ENCODE peak calls at places on chromosomes 6 and 20, in ten cellular contexts. One of them, this sample, is unnamed.

GRCh38 chr6:45710304-45710821 is 305.3 kb downstream of the CLIC5 start:
- DNase-seq in tibial nerve: no peak
- DNase-seq in RWPE1: no peak
- DNase-seq in stomach: peak
- DNase-seq in caudate nucleus: no peak
- DNase-seq in CD8-positive, alpha-beta T cell: no peak
- DNase-seq in IMR-90: peak
- DNase-seq in mammary epithelial cell: no peak
- DNase-seq in sigmoid colon: no peak
- DNase-seq in neural progenitor cell: no peak
- DNase-seq in this sample: no peak

GRCh38 chr6:17580518-17581048 is 19.5 kb upstream of the FAM8A1 start:
- DNase-seq in tibial nerve: no peak
- DNase-seq in RWPE1: peak
- DNase-seq in stomach: peak
- DNase-seq in caudate nucleus: peak
- DNase-seq in CD8-positive, alpha-beta T cell: peak
- DNase-seq in IMR-90: no peak
- DNase-seq in mammary epithelial cell: peak
- DNase-seq in sigmoid colon: peak
- DNase-seq in neural progenitor cell: no peak
- DNase-seq in this sample: peak

GRCh38 chr6:156777866-156778614 is 862 bp downstream of the ARID1B start:
- DNase-seq in tibial nerve: no peak
- DNase-seq in RWPE1: peak
- DNase-seq in stomach: peak
- DNase-seq in caudate nucleus: peak
- DNase-seq in CD8-positive, alpha-beta T cell: peak
- DNase-seq in IMR-90: peak
- DNase-seq in mammary epithelial cell: peak
- DNase-seq in sigmoid colon: peak
- DNase-seq in neural progenitor cell: peak
- DNase-seq in this sample: peak

GRCh38 chr20:61436674-61437279 is 184.7 kb downstream of the CDH4 start:
- DNase-seq in tibial nerve: no peak
- DNase-seq in RWPE1: peak
- DNase-seq in stomach: no peak
- DNase-seq in caudate nucleus: no peak
- DNase-seq in CD8-positive, alpha-beta T cell: no peak
- DNase-seq in IMR-90: peak
- DNase-seq in mammary epithelial cell: peak
- DNase-seq in sigmoid colon: no peak
- DNase-seq in neural progenitor cell: peak
- DNase-seq in this sample: no peak

GRCh38 chr6:282177-282866 is 10.0 kb upstream of the DUSP22 start:
- DNase-seq in tibial nerve: no peak
- DNase-seq in RWPE1: no peak
- DNase-seq in stomach: no peak
- DNase-seq in caudate nucleus: no peak
- DNase-seq in CD8-positive, alpha-beta T cell: no peak
- DNase-seq in IMR-90: no peak
- DNase-seq in mammary epithelial cell: no peak
- DNase-seq in sigmoid colon: no peak
- DNase-seq in neural progenitor cell: no peak
- DNase-seq in this sample: no peak

GRCh38 chr6:147434508-147434907 is 74.0 kb upstream of the SAMD5 start:
- DNase-seq in tibial nerve: no peak
- DNase-seq in RWPE1: peak
- DNase-seq in stomach: no peak
- DNase-seq in caudate nucleus: no peak
- DNase-seq in CD8-positive, alpha-beta T cell: no peak
- DNase-seq in IMR-90: peak
- DNase-seq in mammary epithelial cell: peak
- DNase-seq in sigmoid colon: no peak
- DNase-seq in neural progenitor cell: no peak
- DNase-seq in this sample: no peak

GRCh38 chr20:35288325-35289060 is 3.7 kb downstream of the FAM83C start:
- DNase-seq in tibial nerve: no peak
- DNase-seq in RWPE1: no peak
- DNase-seq in stomach: no peak
- DNase-seq in caudate nucleus: no peak
- DNase-seq in CD8-positive, alpha-beta T cell: no peak
- DNase-seq in IMR-90: no peak
- DNase-seq in mammary epithelial cell: no peak
- DNase-seq in sigmoid colon: no peak
- DNase-seq in neural progenitor cell: no peak
- DNase-seq in this sample: no peak

GRCh38 chr6:52360601-52361346 is 1.2 kb upstream of the PAQR8 start:
- DNase-seq in tibial nerve: no peak
- DNase-seq in RWPE1: peak
- DNase-seq in stomach: no peak
- DNase-seq in caudate nucleus: no peak
- DNase-seq in CD8-positive, alpha-beta T cell: no peak
- DNase-seq in IMR-90: no peak
- DNase-seq in mammary epithelial cell: no peak
- DNase-seq in sigmoid colon: no peak
- DNase-seq in neural progenitor cell: no peak
- DNase-seq in this sample: no peak

GRCh38 chr6:54135665-54136370 is 24.6 kb downstream of the MLIP start:
- DNase-seq in tibial nerve: no peak
- DNase-seq in RWPE1: peak
- DNase-seq in stomach: no peak
- DNase-seq in caudate nucleus: no peak
- DNase-seq in CD8-positive, alpha-beta T cell: no peak
- DNase-seq in IMR-90: peak
- DNase-seq in mammary epithelial cell: peak
- DNase-seq in sigmoid colon: no peak
- DNase-seq in neural progenitor cell: no peak
- DNase-seq in this sample: no peak

GRCh38 chr6:16849280-16850210 is 88.3 kb upstream of the ATXN1 start:
- DNase-seq in tibial nerve: no peak
- DNase-seq in RWPE1: no peak
- DNase-seq in stomach: no peak
- DNase-seq in caudate nucleus: no peak
- DNase-seq in CD8-positive, alpha-beta T cell: no peak
- DNase-seq in IMR-90: peak
- DNase-seq in mammary epithelial cell: no peak
- DNase-seq in sigmoid colon: no peak
- DNase-seq in neural progenitor cell: no peak
- DNase-seq in this sample: no peak

GRCh38 chr6:112877134-112878100 is 530.3 kb downstream of the RFPL4B start:
- DNase-seq in tibial nerve: no peak
- DNase-seq in RWPE1: peak
- DNase-seq in stomach: no peak
- DNase-seq in caudate nucleus: no peak
- DNase-seq in CD8-positive, alpha-beta T cell: no peak
- DNase-seq in IMR-90: peak
- DNase-seq in mammary epithelial cell: peak
- DNase-seq in sigmoid colon: no peak
- DNase-seq in neural progenitor cell: peak
- DNase-seq in this sample: no peak

GRCh38 chr6:13927203-13927602 is 2.5 kb downstream of the RNF182 start:
- DNase-seq in tibial nerve: no peak
- DNase-seq in RWPE1: no peak
- DNase-seq in stomach: no peak
- DNase-seq in caudate nucleus: no peak
- DNase-seq in CD8-positive, alpha-beta T cell: no peak
- DNase-seq in IMR-90: no peak
- DNase-seq in mammary epithelial cell: peak
- DNase-seq in sigmoid colon: no peak
- DNase-seq in neural progenitor cell: no peak
- DNase-seq in this sample: no peak

GRCh38 chr6:18342223-18342622 is 44.9 kb upstream of the RNF144B start:
- DNase-seq in tibial nerve: no peak
- DNase-seq in RWPE1: peak
- DNase-seq in stomach: no peak
- DNase-seq in caudate nucleus: no peak
- DNase-seq in CD8-positive, alpha-beta T cell: no peak
- DNase-seq in IMR-90: no peak
- DNase-seq in mammary epithelial cell: peak
- DNase-seq in sigmoid colon: no peak
- DNase-seq in neural progenitor cell: no peak
- DNase-seq in this sample: no peak

GRCh38 chr6:111734068-111734825 is 128.6 kb upstream of the TRAF3IP2 start:
- DNase-seq in tibial nerve: no peak
- DNase-seq in RWPE1: no peak
- DNase-seq in stomach: no peak
- DNase-seq in caudate nucleus: no peak
- DNase-seq in CD8-positive, alpha-beta T cell: no peak
- DNase-seq in IMR-90: peak
- DNase-seq in mammary epithelial cell: no peak
- DNase-seq in sigmoid colon: no peak
- DNase-seq in neural progenitor cell: no peak
- DNase-seq in this sample: no peak

DNA sequence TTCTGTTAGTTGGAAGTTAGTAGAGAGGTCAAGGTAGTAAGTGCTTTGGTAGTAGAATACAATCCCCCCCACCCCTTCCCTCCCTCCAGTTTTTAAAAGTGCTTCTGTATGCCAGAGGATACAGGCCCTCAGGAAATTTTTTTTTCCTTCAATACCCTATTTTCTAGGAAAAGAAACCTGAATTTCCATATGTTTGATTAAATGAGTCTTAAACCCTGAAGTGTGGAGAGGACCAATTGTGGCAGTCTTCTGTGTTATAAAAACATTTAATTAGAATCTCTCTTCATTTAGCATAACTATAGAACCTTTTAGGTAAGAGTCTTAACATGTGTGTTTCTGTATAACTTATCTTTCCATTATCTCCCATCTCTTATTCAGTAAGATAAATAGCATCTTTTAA is 59.5 kb downstream of the ZNF292 start:
- DNase-seq in tibial nerve: no peak
- DNase-seq in RWPE1: no peak
- DNase-seq in stomach: no peak
- DNase-seq in caudate nucleus: no peak
- DNase-seq in CD8-positive, alpha-beta T cell: no peak
- DNase-seq in IMR-90: no peak
- DNase-seq in mammary epithelial cell: no peak
- DNase-seq in sigmoid colon: no peak
- DNase-seq in neural progenitor cell: no peak
- DNase-seq in this sample: no peak
- H3K27ac ChIP-seq in tibial nerve: no peak
- H3K27ac ChIP-seq in RWPE1: no peak
- H3K27ac ChIP-seq in stomach: no peak
- H3K27ac ChIP-seq in caudate nucleus: no peak
- H3K27ac ChIP-seq in CD8-positive, alpha-beta T cell: no peak
- H3K27ac ChIP-seq in IMR-90: no peak
- H3K27ac ChIP-seq in mammary epithelial cell: no peak
- H3K27ac ChIP-seq in sigmoid colon: no peak
- H3K27ac ChIP-seq in neural progenitor cell: peak
- H3K27ac ChIP-seq in this sample: no peak

GRCh38 chr6:123589317-123589716 is 47.4 kb downstream of the TRDN start:
- DNase-seq in tibial nerve: no peak
- DNase-seq in RWPE1: no peak
- DNase-seq in stomach: no peak
- DNase-seq in caudate nucleus: no peak
- DNase-seq in CD8-positive, alpha-beta T cell: no peak
- DNase-seq in IMR-90: no peak
- DNase-seq in mammary epithelial cell: no peak
- DNase-seq in sigmoid colon: no peak
- DNase-seq in neural progenitor cell: no peak
- DNase-seq in this sample: no peak

GRCh38 chr6:123594776-123595175 is 42.0 kb downstream of the TRDN start:
- DNase-seq in tibial nerve: no peak
- DNase-seq in RWPE1: no peak
- DNase-seq in stomach: no peak
- DNase-seq in caudate nucleus: no peak
- DNase-seq in CD8-positive, alpha-beta T cell: no peak
- DNase-seq in IMR-90: no peak
- DNase-seq in mammary epithelial cell: no peak
- DNase-seq in sigmoid colon: no peak
- DNase-seq in neural progenitor cell: no peak
- DNase-seq in this sample: no peak

GRCh38 chr6:123589973-123590372 is 46.8 kb downstream of the TRDN start:
- DNase-seq in tibial nerve: no peak
- DNase-seq in RWPE1: no peak
- DNase-seq in stomach: no peak
- DNase-seq in caudate nucleus: no peak
- DNase-seq in CD8-positive, alpha-beta T cell: no peak
- DNase-seq in IMR-90: no peak
- DNase-seq in mammary epithelial cell: no peak
- DNase-seq in sigmoid colon: no peak
- DNase-seq in neural progenitor cell: no peak
- DNase-seq in this sample: no peak

GRCh38 chr6:123588546-123588895 is 48.2 kb downstream of the TRDN start:
- DNase-seq in tibial nerve: no peak
- DNase-seq in RWPE1: no peak
- DNase-seq in stomach: no peak
- DNase-seq in caudate nucleus: no peak
- DNase-seq in CD8-positive, alpha-beta T cell: no peak
- DNase-seq in IMR-90: no peak
- DNase-seq in mammary epithelial cell: no peak
- DNase-seq in sigmoid colon: no peak
- DNase-seq in neural progenitor cell: no peak
- DNase-seq in this sample: no peak

GRCh38 chr6:123592426-123592825 is 44.3 kb downstream of the TRDN start:
- DNase-seq in tibial nerve: no peak
- DNase-seq in RWPE1: no peak
- DNase-seq in stomach: no peak
- DNase-seq in caudate nucleus: no peak
- DNase-seq in CD8-positive, alpha-beta T cell: no peak
- DNase-seq in IMR-90: no peak
- DNase-seq in mammary epithelial cell: no peak
- DNase-seq in sigmoid colon: no peak
- DNase-seq in neural progenitor cell: no peak
- DNase-seq in this sample: no peak
- H3K27ac ChIP-seq in tibial nerve: no peak
- H3K27ac ChIP-seq in RWPE1: no peak
- H3K27ac ChIP-seq in stomach: no peak
- H3K27ac ChIP-seq in caudate nucleus: no peak
- H3K27ac ChIP-seq in CD8-positive, alpha-beta T cell: no peak
- H3K27ac ChIP-seq in IMR-90: no peak
- H3K27ac ChIP-seq in mammary epithelial cell: no peak
- H3K27ac ChIP-seq in sigmoid colon: no peak
- H3K27ac ChIP-seq in neural progenitor cell: no peak
- H3K27ac ChIP-seq in this sample: no peak

DNA sequence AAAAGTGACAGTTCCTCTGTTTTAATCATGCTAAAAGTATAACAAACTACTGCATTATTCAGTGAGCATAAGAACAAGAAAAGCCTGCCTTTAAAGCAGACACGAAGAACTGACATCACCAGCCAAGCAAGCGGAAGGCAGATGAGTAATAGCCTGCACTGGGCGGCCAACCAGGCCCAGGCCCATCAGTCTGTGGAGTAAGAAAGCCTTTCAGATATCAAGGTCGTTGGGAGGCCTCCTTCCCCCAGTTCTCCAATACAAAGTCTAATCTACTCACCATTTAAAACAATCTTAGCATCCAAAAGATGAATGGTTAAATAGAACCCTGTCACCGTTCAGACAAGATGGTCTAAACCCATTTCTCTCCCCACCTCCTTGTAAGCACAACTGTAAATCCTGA is 68.2 kb downstream of the ZHX3 start:
- DNase-seq in tibial nerve: peak
- DNase-seq in RWPE1: peak
- DNase-seq in stomach: no peak
- DNase-seq in caudate nucleus: no peak
- DNase-seq in CD8-positive, alpha-beta T cell: no peak
- DNase-seq in IMR-90: peak
- DNase-seq in mammary epithelial cell: peak
- DNase-seq in sigmoid colon: peak
- DNase-seq in neural progenitor cell: peak
- DNase-seq in this sample: peak
- H3K27ac ChIP-seq in tibial nerve: peak
- H3K27ac ChIP-seq in RWPE1: peak
- H3K27ac ChIP-seq in stomach: peak
- H3K27ac ChIP-seq in caudate nucleus: peak
- H3K27ac ChIP-seq in CD8-positive, alpha-beta T cell: no peak
- H3K27ac ChIP-seq in IMR-90: no peak
- H3K27ac ChIP-seq in mammary epithelial cell: peak
- H3K27ac ChIP-seq in sigmoid colon: peak
- H3K27ac ChIP-seq in neural progenitor cell: no peak
- H3K27ac ChIP-seq in this sample: peak

GRCh38 chr20:44204156-44204831 is 6.3 kb downstream of the OSER1 start:
- DNase-seq in tibial nerve: no peak
- DNase-seq in RWPE1: peak
- DNase-seq in stomach: no peak
- DNase-seq in caudate nucleus: no peak
- DNase-seq in CD8-positive, alpha-beta T cell: no peak
- DNase-seq in IMR-90: peak
- DNase-seq in mammary epithelial cell: peak
- DNase-seq in sigmoid colon: no peak
- DNase-seq in neural progenitor cell: no peak
- DNase-seq in this sample: no peak
- H3K27ac ChIP-seq in tibial nerve: peak
- H3K27ac ChIP-seq in RWPE1: peak
- H3K27ac ChIP-seq in stomach: peak
- H3K27ac ChIP-seq in caudate nucleus: no peak
- H3K27ac ChIP-seq in CD8-positive, alpha-beta T cell: no peak
- H3K27ac ChIP-seq in IMR-90: peak
- H3K27ac ChIP-seq in mammary epithelial cell: peak
- H3K27ac ChIP-seq in sigmoid colon: peak
- H3K27ac ChIP-seq in neural progenitor cell: no peak
- H3K27ac ChIP-seq in this sample: no peak

This sample was measured in substantia nigra.